ENCODE peak calls at places on chromosomes 1 and 21, in nine cellular contexts. W is right cardiac atrium, R is substantia nigra, M is psoas muscle, U is adrenal gland, K is uterus, H is neural progenitor cell, T is lower lobe of right lung, O is prostate gland. E is an unnamed sample.
A peak's percentile ranks its signal among the peaks of the same experiment; 100 is the strongest.

GRCh38 chr1:73604739-73605138 is 593.2 kb downstream of the LRRIQ3 start:
- DNase-seq in W (no peak), R (no peak), M (no peak), U (no peak), K (no peak), H (no peak), T (no peak), O (no peak), E (no peak)

GRCh38 chr21:45378258-45378966 is 26.6 kb upstream of the COL18A1 start:
- DNase-seq in W (no peak), R (no peak), M (no peak), U (no peak), K (peak; percentile 13), H (peak; percentile 93), T (peak; percentile 32), O (no peak), E (no peak)

GRCh38 chr21:45482899-45483821 is 59.1 kb downstream of the SLC19A1 start:
- DNase-seq in W (no peak), R (no peak), M (peak; percentile 47), U (no peak), K (no peak), H (no peak), T (peak; percentile 65), O (no peak), E (no peak)

GRCh38 chr1:226436472-226436854 is 28.6 kb upstream of the PARP1 start:
- DNase-seq in W (no peak), R (no peak), M (no peak), U (no peak), K (no peak), H (no peak), T (no peak), O (no peak), E (no peak)

GRCh38 chr21:38289697-38290096 is 32.9 kb downstream of the KCNJ15 start:
- DNase-seq in W (peak; percentile 23), R (no peak), M (no peak), U (peak; percentile 49), K (no peak), H (no peak), T (peak; percentile 80), O (no peak), E (no peak)

GRCh38 chr1:71081697-71082080 is 854 bp upstream of the ZRANB2 start:
- DNase-seq in W (peak; percentile 24), R (no peak), M (no peak), U (peak; percentile 24), K (peak; percentile 22), H (no peak), T (peak; percentile 53), O (no peak), E (no peak)

GRCh38 chr1:12475158-12475934 is 142.7 kb downstream of the DHRS3 start:
- DNase-seq in W (no peak), R (no peak), M (no peak), U (no peak), K (no peak), H (no peak), T (no peak), O (peak; percentile 85), E (no peak)

GRCh38 chr1:32291708-32292508 is at the start of gene HDAC1:
- DNase-seq in W (peak; percentile 96), R (peak; percentile 38), M (peak; percentile 98), U (peak; percentile 99), K (peak; percentile 95), H (peak; percentile 92), T (peak; percentile 99), O (peak; percentile 96), E (peak; percentile 41)

GRCh38 chr1:14852301-14852700 is 253.8 kb downstream of the KAZN start:
- DNase-seq in W (no peak), R (no peak), M (no peak), U (no peak), K (no peak), H (no peak), T (no peak), O (no peak), E (no peak)

GRCh38 chr1:25169610-25170009 is 62.7 kb downstream of the SYF2 start:
- DNase-seq in W (no peak), R (no peak), M (no peak), U (no peak), K (no peak), H (no peak), T (no peak), O (no peak), E (no peak)

GRCh38 chr1:53391982-53392381 is 64.1 kb upstream of the LRP8 start:
- DNase-seq in W (no peak), R (no peak), M (peak; percentile 1), U (no peak), K (no peak), H (no peak), T (no peak), O (no peak), E (no peak)

GRCh38 chr1:36199934-36200741 is 24.1 kb upstream of the THRAP3 start:
- DNase-seq in W (peak; percentile 45), R (no peak), M (peak; percentile 73), U (peak; percentile 62), K (no peak), H (no peak), T (no peak), O (peak; percentile 84), E (no peak)

GRCh38 chr1:77405186-77405585 is 123.4 kb downstream of the AK5 start:
- DNase-seq in W (no peak), R (no peak), M (no peak), U (no peak), K (no peak), H (no peak), T (no peak), O (no peak), E (no peak)

GRCh38 chr1:167328762-167329483 is 108.2 kb downstream of the POU2F1 start:
- DNase-seq in W (no peak), R (no peak), M (no peak), U (no peak), K (no peak), H (peak; percentile 51), T (no peak), O (no peak), E (peak; percentile 28)

GRCh38 chr1:207647966-207648906 is 3.3 kb downstream of the CR1L start:
- DNase-seq in W (no peak), R (no peak), M (no peak), U (no peak), K (no peak), H (no peak), T (no peak), O (no peak), E (no peak)
- H3K27ac ChIP-seq in W (no peak overlapping the region), R (no peak overlapping the region), M (no peak overlapping the region), U (no peak overlapping the region), K (no peak overlapping the region), H (no peak overlapping the region), T (no peak overlapping the region), O (no peak overlapping the region), E (no peak overlapping the region)

GRCh38 chr1:118999348-119000071 is 11.4 kb upstream of the TBX15 start:
- DNase-seq in W (no peak), R (no peak), M (no peak), U (no peak), K (no peak), H (no peak), T (no peak), O (no peak), E (no peak)
- H3K27ac ChIP-seq in W (no peak overlapping the region), R (no peak overlapping the region), M (no peak overlapping the region), U (no peak overlapping the region), K (no peak overlapping the region), H (no peak overlapping the region), T (no peak overlapping the region), O (no peak overlapping the region), E (no peak overlapping the region)

GRCh38 chr1:184387871-184388670 is 1.2 kb downstream of the C1orf21 start:
- DNase-seq in W (no peak), R (no peak), M (peak; percentile 70), U (peak; percentile 64), K (peak; percentile 58), H (no peak), T (peak; percentile 51), O (peak; percentile 59), E (no peak)

GRCh38 chr1:184388671-184389292 is 2.0 kb downstream of the C1orf21 start:
- DNase-seq in W (no peak), R (no peak), M (no peak), U (no peak), K (no peak), H (no peak), T (no peak), O (no peak), E (no peak)

GRCh38 chr1:184387069-184387870 is 441 bp downstream of the C1orf21 start:
- DNase-seq in W (peak; percentile 52), R (no peak), M (peak; percentile 75), U (peak; percentile 54), K (peak; percentile 46), H (peak; percentile 60), T (peak; percentile 69), O (peak; percentile 43), E (no peak)

GRCh38 chr1:184390889-184391288 is 4.1 kb downstream of the C1orf21 start:
- DNase-seq in W (no peak), R (no peak), M (no peak), U (no peak), K (no peak), H (no peak), T (no peak), O (no peak), E (no peak)

DNA sequence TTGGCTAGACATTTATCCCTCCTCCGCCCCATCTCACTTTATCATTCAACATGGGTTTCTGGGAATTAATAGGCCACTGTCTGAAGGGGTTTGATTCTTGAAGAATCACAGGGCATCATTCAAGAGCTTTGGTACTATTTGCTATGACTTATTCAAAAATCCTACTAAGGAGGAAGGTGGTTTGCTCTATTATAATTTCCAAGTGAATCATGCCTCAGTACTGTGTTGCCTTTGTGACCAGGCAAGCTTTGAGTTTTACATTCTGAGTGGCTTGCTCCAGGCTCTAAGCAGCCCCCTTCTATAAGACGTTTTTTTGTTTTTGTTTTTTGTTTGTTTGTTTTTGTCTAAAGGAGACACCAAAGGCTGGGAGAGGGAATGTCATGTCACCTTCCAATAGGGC is 2.6 kb downstream of the C1orf21 start:
- DNase-seq in W (no peak), R (no peak), M (no peak), U (no peak), K (no peak), H (no peak), T (no peak), O (no peak), E (no peak)
- H3K27ac ChIP-seq in W (no peak overlapping the region), R (no peak overlapping the region), M (peak overlapping the region; percentile 96), U (peak overlapping the region; percentile 88), K (peak overlapping the region; percentile 92), H (no peak overlapping the region), T (peak overlapping the region; percentile 31), O (peak overlapping the region; percentile 94), E (no peak overlapping the region)

GRCh38 chr1:145985129-145985501 is 11.3 kb downstream of the TXNIP start:
- DNase-seq in W (peak; percentile 20), R (no peak), M (peak; percentile 56), U (peak; percentile 51), K (peak; percentile 59), H (no peak), T (no peak), O (no peak), E (no peak)

GRCh38 chr1:145982010-145982723 is 14.2 kb downstream of the TXNIP start:
- DNase-seq in W (no peak), R (no peak), M (peak; percentile 50), U (no peak), K (peak; percentile 63), H (no peak), T (no peak), O (no peak), E (no peak)

GRCh38 chr1:145981299-145981600 is 15.1 kb downstream of the TXNIP start:
- DNase-seq in W (no peak), R (no peak), M (peak; percentile 47), U (peak; percentile 39), K (peak; percentile 27), H (no peak), T (no peak), O (no peak), E (no peak)

GRCh38 chr1:145983959-145984830 is 12.2 kb downstream of the TXNIP start:
- DNase-seq in W (no peak), R (no peak), M (peak; percentile 48), U (no peak), K (no peak), H (no peak), T (no peak), O (no peak), E (no peak)

GRCh38 chr1:145983206-145983675 is 13.1 kb downstream of the TXNIP start:
- DNase-seq in W (no peak), R (no peak), M (peak; percentile 86), U (no peak), K (peak; percentile 72), H (no peak), T (no peak), O (no peak), E (no peak)
- H3K27ac ChIP-seq in W (peak overlapping the region; percentile 87), R (no peak overlapping the region), M (peak overlapping the region; percentile 98), U (peak overlapping the region; percentile 94), K (peak overlapping the region; percentile 100), H (no peak overlapping the region), T (peak overlapping the region; percentile 96), O (peak overlapping the region; percentile 41), E (peak overlapping the region; percentile 71)